ENCODE peak calls at places on chromosomes 2 and 18, in seven cellular contexts. G, R, I, K, S, W and X are unnamed samples.

GRCh38 chr2:190355968-190356657 is 12.7 kb downstream of the INPP1 start:
- DNase-seq in G (no peak), R (no peak), I (no peak), K (no peak), S (no peak), W (no peak), X (no peak)

GRCh38 chr2:170106441-170106840 is 71.5 kb upstream of the MYO3B start:
- DNase-seq in G (peak), R (no peak), I (no peak), K (no peak), S (no peak), W (no peak), X (no peak)

GRCh38 chr18:38868757-38869156 is 1303.2 kb upstream of the CELF4 start:
- DNase-seq in G (no peak), R (no peak), I (no peak), K (no peak), S (no peak), W (no peak), X (no peak)

GRCh38 chr2:121561617-121562268 is 31.1 kb downstream of the RNU4ATAC start:
- DNase-seq in G (no peak), R (no peak), I (peak), K (no peak), S (peak), W (no peak), X (no peak)

GRCh38 chr2:23491622-23492336 is 106.8 kb downstream of the KLHL29 start:
- DNase-seq in G (no peak), R (no peak), I (no peak), K (no peak), S (no peak), W (no peak), X (no peak)

GRCh38 chr2:200373196-200373595 is 66.7 kb downstream of the SPATS2L start:
- DNase-seq in G (no peak), R (no peak), I (no peak), K (no peak), S (no peak), W (no peak), X (no peak)

GRCh38 chr2:146412625-146413024 is 1432.2 kb upstream of the ACVR2A start:
- DNase-seq in G (no peak), R (no peak), I (no peak), K (peak), S (no peak), W (peak), X (no peak)

GRCh38 chr18:73979742-73980141 is 167.9 kb downstream of the FBXO15 start:
- DNase-seq in G (no peak), R (no peak), I (peak), K (no peak), S (peak), W (no peak), X (peak)

GRCh38 chr2:75525434-75526308 is 35.1 kb downstream of the EVA1A start:
- DNase-seq in G (no peak), R (no peak), I (peak), K (no peak), S (peak), W (no peak), X (peak)

GRCh38 chr2:232386740-232387450 is 8.3 kb downstream of the ALPP start:
- DNase-seq in G (peak), R (peak), I (peak), K (no peak), S (no peak), W (no peak), X (no peak)

GRCh38 chr2:105870062-105870461 is 125.3 kb downstream of the NCK2 start:
- DNase-seq in G (no peak), R (no peak), I (no peak), K (no peak), S (no peak), W (no peak), X (no peak)

GRCh38 chr2:105868060-105868459 is 123.3 kb downstream of the NCK2 start:
- DNase-seq in G (no peak), R (no peak), I (peak), K (no peak), S (no peak), W (no peak), X (no peak)

GRCh38 chr2:105866439-105867170 is 121.9 kb downstream of the NCK2 start:
- DNase-seq in G (peak), R (no peak), I (peak), K (no peak), S (peak), W (no peak), X (no peak)

GRCh38 chr2:105870858-105871257 is 126.1 kb downstream of the NCK2 start:
- DNase-seq in G (no peak), R (no peak), I (no peak), K (no peak), S (no peak), W (no peak), X (no peak)

DNA sequence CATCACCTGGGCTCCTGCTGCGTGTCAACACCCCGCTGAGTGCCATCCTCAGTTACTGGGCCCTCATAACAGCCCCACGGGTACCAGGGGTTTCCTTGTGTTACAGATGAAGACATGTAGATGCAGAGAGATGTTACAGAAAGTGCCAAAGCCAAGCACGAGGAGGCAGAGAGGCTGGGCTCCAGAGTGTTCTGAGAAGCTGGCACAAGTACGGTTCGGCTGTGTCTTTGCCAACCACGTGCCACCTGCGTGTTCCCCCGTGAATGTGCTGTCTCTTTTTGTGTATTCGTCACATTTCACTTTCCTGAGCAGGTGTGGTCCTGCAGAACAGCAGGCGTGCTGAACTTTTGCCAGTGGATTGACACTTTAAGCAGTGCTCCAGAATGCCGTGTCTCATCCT is 124.6 kb downstream of the NCK2 start:
- DNase-seq in G (no peak), R (no peak), I (no peak), K (no peak), S (no peak), W (no peak), X (no peak)
- H3K4me2 ChIP-seq in G (no peak), R (no peak), I (no peak), K (no peak), S (no peak), W (no peak), X (no peak)

GRCh38 chr2:234366891-234367290 is 130.0 kb downstream of the ARL4C start:
- DNase-seq in G (no peak), R (no peak), I (peak), K (no peak), S (peak), W (no peak), X (peak)
- H3K4me2 ChIP-seq in G (peak), R (peak), I (no peak), K (no peak), S (no peak), W (no peak), X (peak)

DNA sequence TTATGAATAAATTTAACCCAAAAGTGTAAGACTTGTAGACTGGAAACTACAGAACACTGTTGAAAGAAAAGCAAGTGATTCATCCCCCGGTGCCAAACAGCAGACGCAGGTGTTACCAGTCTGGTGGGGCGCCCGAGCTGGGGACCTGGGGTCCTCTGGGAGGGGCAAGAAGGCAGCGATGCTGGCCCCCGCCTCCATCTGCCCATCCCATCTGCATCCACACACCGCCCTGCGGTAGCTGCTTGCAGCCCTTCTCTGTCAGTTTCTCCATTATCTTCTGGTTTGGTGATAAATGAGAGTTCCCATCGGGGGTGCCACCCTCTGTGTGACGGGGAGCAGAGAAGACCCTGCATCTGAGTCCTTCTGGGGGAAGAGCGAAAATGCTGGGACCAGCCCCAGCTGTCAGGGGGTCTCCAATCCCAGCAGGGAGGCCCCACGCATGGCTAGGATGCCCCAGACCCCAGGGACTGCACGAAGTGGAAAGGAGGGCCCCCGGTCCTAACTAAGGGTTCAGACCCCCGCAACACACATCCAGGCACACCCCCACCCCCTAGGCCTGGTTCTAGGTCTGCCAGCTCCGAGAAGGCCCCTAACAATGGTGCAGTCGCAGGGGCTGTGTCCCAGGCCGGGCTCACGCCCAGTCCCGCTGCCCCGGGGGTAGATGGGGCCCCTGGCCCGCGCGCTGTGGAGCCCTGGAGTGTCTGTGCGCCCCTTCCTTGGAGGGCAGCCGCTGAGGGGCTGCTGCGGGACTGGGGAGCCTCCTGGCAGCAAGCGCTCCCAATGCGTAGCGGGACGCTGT is 686 bp upstream of the RGPD8 start:
- DNase-seq in G (no peak), R (no peak), I (peak), K (no peak), S (no peak), W (no peak), X (no peak)
- H3K4me2 ChIP-seq in G (no peak), R (no peak), I (no peak), K (peak), S (no peak), W (no peak), X (no peak)

GRCh38 chr2:215921884-215922283 is 91.5 kb downstream of the MREG start:
- DNase-seq in G (no peak), R (no peak), I (peak), K (peak), S (peak), W (no peak), X (peak)

GRCh38 chr2:215920244-215921100 is 92.9 kb downstream of the MREG start:
- DNase-seq in G (peak), R (peak), I (peak), K (peak), S (peak), W (peak), X (peak)

GRCh38 chr2:215917953-215918620 is 95.3 kb downstream of the MREG start:
- DNase-seq in G (no peak), R (no peak), I (peak), K (no peak), S (peak), W (no peak), X (peak)

GRCh38 chr2:215918901-215919585 is 94.3 kb downstream of the MREG start:
- DNase-seq in G (no peak), R (no peak), I (peak), K (no peak), S (no peak), W (no peak), X (no peak)

DNA sequence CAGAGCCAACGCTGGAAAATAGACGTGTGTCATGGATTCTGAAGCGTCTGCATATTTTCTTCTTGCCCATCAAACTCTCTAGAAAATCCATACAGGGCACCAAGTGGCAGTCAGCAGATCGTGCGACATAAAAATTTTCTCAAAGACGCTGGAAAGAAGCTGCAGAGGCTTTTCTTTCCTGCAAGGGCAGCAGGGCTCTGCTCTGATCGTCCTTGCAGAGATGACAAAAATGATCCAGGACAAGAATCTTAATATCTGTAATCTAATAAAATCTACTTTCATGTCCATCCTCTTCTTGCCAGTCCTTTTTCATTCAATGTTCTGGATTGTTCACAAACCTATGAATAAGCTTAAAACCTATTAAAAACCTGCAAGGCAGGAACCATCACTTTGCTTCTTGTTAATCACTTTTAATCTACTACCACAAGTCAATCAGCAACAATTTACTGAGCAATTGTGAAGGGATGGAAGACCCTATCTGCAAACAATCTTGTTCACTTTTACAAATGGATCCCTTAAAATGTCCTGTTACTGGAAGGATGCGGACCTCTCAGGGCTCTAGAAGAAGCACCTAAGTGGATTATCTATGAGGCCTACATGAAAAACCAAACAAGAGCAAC is 93.6 kb downstream of the MREG start:
- DNase-seq in G (no peak), R (no peak), I (no peak), K (no peak), S (no peak), W (no peak), X (no peak)
- H3K4me2 ChIP-seq in G (no peak), R (no peak), I (peak), K (no peak), S (no peak), W (no peak), X (no peak)

DNA sequence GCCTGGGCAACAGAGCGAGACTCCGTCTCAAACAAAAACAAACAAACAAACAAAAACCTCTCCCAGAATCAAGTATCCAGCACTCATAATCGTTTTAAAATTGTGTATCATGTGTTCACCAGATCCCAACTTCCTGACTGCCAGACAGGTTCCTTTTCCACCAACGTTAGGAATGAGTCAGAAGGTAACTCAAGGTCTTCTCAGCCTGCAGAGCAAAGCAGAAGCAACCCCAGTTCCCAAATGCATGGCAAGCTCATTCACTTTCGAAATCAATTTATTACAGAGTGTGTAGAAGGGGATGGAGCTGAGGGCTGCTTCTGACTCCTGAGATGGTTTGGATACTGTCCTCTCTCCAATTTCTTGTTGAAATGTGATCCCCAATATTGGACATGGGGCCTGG is 114.6 kb downstream of the PIEZO2 start:
- DNase-seq in G (no peak), R (no peak), I (peak), K (peak), S (peak), W (no peak), X (no peak)
- H3K4me2 ChIP-seq in G (no peak), R (no peak), I (no peak), K (no peak), S (no peak), W (no peak), X (no peak)

GRCh38 chr2:100726866-100727265 is 93.1 kb upstream of the NPAS2 start:
- DNase-seq in G (no peak), R (no peak), I (no peak), K (no peak), S (no peak), W (no peak), X (no peak)

GRCh38 chr2:100730290-100730868 is 89.6 kb upstream of the NPAS2 start:
- DNase-seq in G (peak), R (peak), I (peak), K (peak), S (peak), W (peak), X (peak)

GRCh38 chr2:100733344-100734187 is 86.4 kb upstream of the NPAS2 start:
- DNase-seq in G (peak), R (no peak), I (peak), K (peak), S (peak), W (no peak), X (peak)

GRCh38 chr2:100736121-100736915 is 83.6 kb upstream of the NPAS2 start:
- DNase-seq in G (peak), R (no peak), I (no peak), K (no peak), S (no peak), W (no peak), X (no peak)

DNA sequence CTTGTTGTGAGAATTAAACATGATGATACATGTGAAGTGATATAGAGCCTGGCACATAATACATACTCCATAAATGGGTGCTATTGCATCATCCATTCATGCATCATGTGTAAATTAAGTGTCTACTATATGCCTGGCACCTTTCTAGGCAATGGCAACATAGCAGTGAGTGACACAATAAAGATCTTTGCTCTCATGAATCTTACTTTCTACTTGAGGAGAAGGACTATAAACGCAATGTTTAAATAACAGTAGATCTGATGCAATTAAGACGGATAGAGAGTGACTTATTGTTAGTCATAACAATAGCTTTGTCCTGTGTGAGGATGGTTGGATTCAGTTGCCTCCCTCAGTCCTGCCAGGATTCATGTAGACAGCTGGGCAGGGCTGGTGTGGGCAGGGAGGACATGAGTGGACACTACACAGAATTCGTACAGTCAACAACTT is 88.4 kb upstream of the NPAS2 start:
- DNase-seq in G (no peak), R (no peak), I (peak), K (no peak), S (peak), W (no peak), X (no peak)
- H3K4me2 ChIP-seq in G (no peak), R (peak), I (no peak), K (no peak), S (no peak), W (no peak), X (no peak)

GRCh38 chr2:10834300-10834699 is 21.7 kb upstream of the PDIA6 start:
- DNase-seq in G (no peak), R (no peak), I (no peak), K (no peak), S (no peak), W (no peak), X (no peak)

GRCh38 chr2:10833021-10833420 is 20.4 kb upstream of the PDIA6 start:
- DNase-seq in G (no peak), R (no peak), I (no peak), K (no peak), S (no peak), W (no peak), X (no peak)

GRCh38 chr2:10837532-10838266 is 25.1 kb upstream of the PDIA6 start:
- DNase-seq in G (no peak), R (no peak), I (no peak), K (no peak), S (no peak), W (no peak), X (no peak)

GRCh38 chr2:10832228-10832936 is 19.8 kb upstream of the PDIA6 start:
- DNase-seq in G (peak), R (peak), I (peak), K (peak), S (peak), W (peak), X (peak)

GRCh38 chr2:10835052-10835970 is 22.7 kb upstream of the PDIA6 start:
- DNase-seq in G (peak), R (peak), I (peak), K (peak), S (peak), W (peak), X (peak)
- H3K4me2 ChIP-seq in G (no peak), R (peak), I (no peak), K (peak), S (no peak), W (no peak), X (peak)

GRCh38 chr18:37176307-37176934 is 347.5 kb downstream of the KIAA1328 start:
- DNase-seq in G (no peak), R (no peak), I (no peak), K (no peak), S (no peak), W (no peak), X (peak)

GRCh38 chr18:37182340-37183135 is 353.6 kb downstream of the KIAA1328 start:
- DNase-seq in G (no peak), R (no peak), I (no peak), K (no peak), S (no peak), W (no peak), X (no peak)

GRCh38 chr18:37179384-37179783 is 350.5 kb downstream of the KIAA1328 start:
- DNase-seq in G (no peak), R (no peak), I (no peak), K (no peak), S (no peak), W (no peak), X (no peak)

GRCh38 chr18:37184209-37184868 is 355.4 kb downstream of the KIAA1328 start:
- DNase-seq in G (no peak), R (no peak), I (no peak), K (no peak), S (no peak), W (no peak), X (no peak)

GRCh38 chr18:37180086-37180485 is 351.2 kb downstream of the KIAA1328 start:
- DNase-seq in G (no peak), R (no peak), I (no peak), K (no peak), S (no peak), W (no peak), X (no peak)
- H3K4me2 ChIP-seq in G (no peak), R (no peak), I (no peak), K (no peak), S (no peak), W (no peak), X (no peak)

GRCh38 chr2:24819442-24820174 is 26.4 kb downstream of the CENPO start:
- DNase-seq in G (no peak), R (no peak), I (no peak), K (no peak), S (no peak), W (no peak), X (no peak)

GRCh38 chr2:24822049-24822706 is 29.0 kb downstream of the CENPO start:
- DNase-seq in G (peak), R (no peak), I (no peak), K (no peak), S (no peak), W (no peak), X (no peak)

GRCh38 chr2:24820175-24820513 is 26.9 kb downstream of the CENPO start:
- DNase-seq in G (no peak), R (no peak), I (no peak), K (no peak), S (no peak), W (no peak), X (no peak)

GRCh38 chr2:24820598-24821432 is 27.6 kb downstream of the CENPO start:
- DNase-seq in G (no peak), R (no peak), I (no peak), K (no peak), S (no peak), W (no peak), X (no peak)

GRCh38 chr2:24821433-24821891 is 28.2 kb downstream of the CENPO start:
- DNase-seq in G (no peak), R (no peak), I (no peak), K (no peak), S (no peak), W (no peak), X (no peak)
- H3K4me2 ChIP-seq in G (peak), R (no peak), I (no peak), K (no peak), S (no peak), W (no peak), X (no peak)

GRCh38 chr2:40741532-40741931 is 289.6 kb upstream of the SLC8A1 start:
- DNase-seq in G (no peak), R (no peak), I (no peak), K (no peak), S (no peak), W (no peak), X (no peak)
- H3K4me2 ChIP-seq in G (no peak), R (no peak), I (no peak), K (no peak), S (no peak), W (no peak), X (peak)